ENCODE peak calls at places on chromosomes 1 and 21, in five cellular contexts. One of them, this sample, is unnamed.

GRCh38 chr1:203289281-203289981 is 15.9 kb upstream of the BTG2 start:
- DNase-seq in esophagus muscularis mucosa: no peak
- DNase-seq in tibial artery: peak
- DNase-seq in colonic mucosa: peak
- DNase-seq in HL-60: peak
- DNase-seq in this sample: no peak

GRCh38 chr1:22563671-22564612 is 653 bp downstream of the EPHA8 start:
- DNase-seq in esophagus muscularis mucosa: no peak
- DNase-seq in tibial artery: no peak
- DNase-seq in colonic mucosa: no peak
- DNase-seq in HL-60: no peak
- DNase-seq in this sample: no peak

GRCh38 chr1:42170779-42171621 is 6.5 kb upstream of the GUCA2A start:
- DNase-seq in esophagus muscularis mucosa: peak
- DNase-seq in tibial artery: no peak
- DNase-seq in HL-60: no peak
- DNase-seq in colonic mucosa: no peak
- DNase-seq in this sample: no peak

GRCh38 chr1:155116113-155116764 is 11.4 kb upstream of the EFNA1 start:
- DNase-seq in tibial artery: no peak
- DNase-seq in colonic mucosa: no peak
- DNase-seq in HL-60: no peak
- DNase-seq in esophagus muscularis mucosa: no peak
- DNase-seq in this sample: no peak

GRCh38 chr1:48203287-48203900 is 19.1 kb upstream of the SLC5A9 start:
- DNase-seq in colonic mucosa: no peak
- DNase-seq in HL-60: no peak
- DNase-seq in esophagus muscularis mucosa: no peak
- DNase-seq in tibial artery: no peak
- DNase-seq in this sample: no peak

GRCh38 chr1:160398823-160399222 is 1.5 kb upstream of the VANGL2 start:
- DNase-seq in HL-60: no peak
- DNase-seq in tibial artery: no peak
- DNase-seq in colonic mucosa: peak
- DNase-seq in esophagus muscularis mucosa: no peak
- DNase-seq in this sample: no peak

GRCh38 chr1:246210751-246211150 is 296.3 kb downstream of the SMYD3 start:
- DNase-seq in colonic mucosa: no peak
- DNase-seq in esophagus muscularis mucosa: no peak
- DNase-seq in tibial artery: no peak
- DNase-seq in HL-60: no peak
- DNase-seq in this sample: no peak

GRCh38 chr21:45319461-45320211 is 31.9 kb upstream of the POFUT2 start:
- DNase-seq in colonic mucosa: no peak
- DNase-seq in tibial artery: peak
- DNase-seq in HL-60: no peak
- DNase-seq in esophagus muscularis mucosa: no peak
- DNase-seq in this sample: no peak

GRCh38 chr1:16063226-16063829 is 10.1 kb downstream of the FAM131C start:
- DNase-seq in colonic mucosa: no peak
- DNase-seq in HL-60: no peak
- DNase-seq in esophagus muscularis mucosa: no peak
- DNase-seq in tibial artery: no peak
- DNase-seq in this sample: no peak

GRCh38 chr1:24010650-24011049 is 30.5 kb upstream of the SRSF10 start:
- DNase-seq in tibial artery: no peak
- DNase-seq in colonic mucosa: no peak
- DNase-seq in esophagus muscularis mucosa: no peak
- DNase-seq in HL-60: no peak
- DNase-seq in this sample: no peak

GRCh38 chr1:25026757-25027450 is 96.8 kb upstream of the RUNX3 start:
- DNase-seq in tibial artery: no peak
- DNase-seq in colonic mucosa: no peak
- DNase-seq in esophagus muscularis mucosa: no peak
- DNase-seq in HL-60: no peak
- DNase-seq in this sample: no peak

GRCh38 chr1:46601257-46602007 is 2.6 kb downstream of the MKNK1 start:
- DNase-seq in esophagus muscularis mucosa: no peak
- DNase-seq in colonic mucosa: no peak
- DNase-seq in HL-60: no peak
- DNase-seq in tibial artery: no peak
- DNase-seq in this sample: no peak

GRCh38 chr1:118947790-118948189 is 40.4 kb downstream of the TBX15 start:
- DNase-seq in esophagus muscularis mucosa: no peak
- DNase-seq in HL-60: no peak
- DNase-seq in colonic mucosa: no peak
- DNase-seq in tibial artery: no peak
- DNase-seq in this sample: no peak

GRCh38 chr21:46157396-46157986 is 2.1 kb upstream of the FTCD start:
- DNase-seq in tibial artery: peak
- DNase-seq in esophagus muscularis mucosa: no peak
- DNase-seq in HL-60: no peak
- DNase-seq in colonic mucosa: no peak
- DNase-seq in this sample: no peak

GRCh38 chr21:33246506-33246905 is 16.8 kb downstream of the IFNAR2 start:
- DNase-seq in HL-60: no peak
- DNase-seq in tibial artery: no peak
- DNase-seq in esophagus muscularis mucosa: no peak
- DNase-seq in colonic mucosa: no peak
- DNase-seq in this sample: no peak

GRCh38 chr1:29531596-29531995 is 295.3 kb downstream of the PTPRU start:
- DNase-seq in tibial artery: no peak
- DNase-seq in colonic mucosa: no peak
- DNase-seq in esophagus muscularis mucosa: no peak
- DNase-seq in HL-60: no peak
- DNase-seq in this sample: no peak

GRCh38 chr1:41678141-41678878 is 193.8 kb upstream of the EDN2 start:
- DNase-seq in esophagus muscularis mucosa: no peak
- DNase-seq in HL-60: peak
- DNase-seq in tibial artery: peak
- DNase-seq in colonic mucosa: no peak
- DNase-seq in this sample: peak

GRCh38 chr1:36446780-36447179 is 3.5 kb downstream of the OSCP1 start:
- DNase-seq in tibial artery: no peak
- DNase-seq in colonic mucosa: no peak
- DNase-seq in HL-60: peak
- DNase-seq in esophagus muscularis mucosa: no peak
- DNase-seq in this sample: no peak

GRCh38 chr1:36448530-36449051 is 1.7 kb downstream of the OSCP1 start:
- DNase-seq in tibial artery: no peak
- DNase-seq in colonic mucosa: no peak
- DNase-seq in HL-60: peak
- DNase-seq in esophagus muscularis mucosa: no peak
- DNase-seq in this sample: no peak

GRCh38 chr1:36447450-36447849 is 2.8 kb downstream of the OSCP1 start:
- DNase-seq in tibial artery: no peak
- DNase-seq in HL-60: no peak
- DNase-seq in esophagus muscularis mucosa: no peak
- DNase-seq in colonic mucosa: no peak
- DNase-seq in this sample: no peak

GRCh38 chr1:36443297-36443696 is 7.0 kb downstream of the OSCP1 start:
- DNase-seq in colonic mucosa: no peak
- DNase-seq in esophagus muscularis mucosa: no peak
- DNase-seq in HL-60: no peak
- DNase-seq in tibial artery: no peak
- DNase-seq in this sample: no peak

GRCh38 chr1:36446261-36446660 is 4.0 kb downstream of the OSCP1 start:
- DNase-seq in esophagus muscularis mucosa: no peak
- DNase-seq in colonic mucosa: no peak
- DNase-seq in tibial artery: no peak
- DNase-seq in HL-60: peak
- DNase-seq in this sample: no peak
- H3K27ac ChIP-seq in esophagus muscularis mucosa: no peak
- H3K27ac ChIP-seq in colonic mucosa: no peak
- H3K27ac ChIP-seq in tibial artery: no peak
- H3K27ac ChIP-seq in HL-60: peak
- H3K27ac ChIP-seq in this sample: no peak

GRCh38 chr1:164719676-164720075 is 160.7 kb downstream of the PBX1 start:
- DNase-seq in esophagus muscularis mucosa: no peak
- DNase-seq in HL-60: no peak
- DNase-seq in colonic mucosa: no peak
- DNase-seq in tibial artery: no peak
- DNase-seq in this sample: no peak
- H3K27ac ChIP-seq in esophagus muscularis mucosa: peak
- H3K27ac ChIP-seq in HL-60: no peak
- H3K27ac ChIP-seq in colonic mucosa: no peak
- H3K27ac ChIP-seq in tibial artery: no peak
- H3K27ac ChIP-seq in this sample: peak

DNA sequence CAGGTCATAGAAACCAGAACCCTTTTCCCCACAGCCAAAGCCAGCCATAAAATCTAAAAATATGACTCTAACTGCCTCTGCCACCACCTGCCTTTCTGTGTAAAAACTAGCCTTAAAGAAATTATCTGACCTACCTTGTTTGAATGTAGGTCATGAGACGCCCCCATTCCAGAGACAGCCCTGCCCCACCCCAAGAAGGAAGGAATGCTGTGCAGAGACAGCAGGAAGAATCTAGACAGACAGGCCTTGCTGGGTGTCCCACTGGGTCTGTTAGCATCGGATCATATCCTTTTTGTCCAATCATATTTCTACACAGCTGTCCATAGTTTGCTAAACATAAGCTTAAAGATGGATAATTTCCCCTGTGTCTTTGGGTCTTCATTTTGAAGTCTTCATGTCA is 128.4 kb upstream of the RAB4A start:
- DNase-seq in colonic mucosa: no peak
- DNase-seq in tibial artery: no peak
- DNase-seq in esophagus muscularis mucosa: no peak
- DNase-seq in HL-60: no peak
- DNase-seq in this sample: no peak
- H3K27ac ChIP-seq in colonic mucosa: no peak
- H3K27ac ChIP-seq in tibial artery: no peak
- H3K27ac ChIP-seq in esophagus muscularis mucosa: no peak
- H3K27ac ChIP-seq in HL-60: no peak
- H3K27ac ChIP-seq in this sample: no peak

DNA sequence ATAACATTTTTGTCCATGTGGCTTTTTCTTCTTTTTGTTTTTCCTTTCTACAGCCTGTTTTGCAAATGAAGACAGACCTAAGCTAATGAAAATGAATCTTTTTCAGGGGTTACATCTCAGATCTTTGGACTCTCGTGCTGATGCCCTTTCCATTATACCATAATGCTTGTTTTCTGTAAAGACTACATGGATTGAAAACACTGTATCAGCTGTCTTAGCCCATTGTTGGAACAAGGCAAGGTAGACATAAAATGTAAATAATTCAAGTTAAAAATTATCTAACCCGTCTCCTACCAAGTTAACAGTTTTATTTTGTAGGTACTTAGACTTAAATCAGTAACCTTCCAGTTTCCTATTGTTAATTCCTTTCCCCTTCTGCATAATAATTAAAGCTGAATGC is 44.9 kb downstream of the RPRD2 start:
- DNase-seq in HL-60: no peak
- DNase-seq in esophagus muscularis mucosa: no peak
- DNase-seq in tibial artery: no peak
- DNase-seq in colonic mucosa: no peak
- DNase-seq in this sample: no peak
- H3K27ac ChIP-seq in HL-60: peak
- H3K27ac ChIP-seq in esophagus muscularis mucosa: no peak
- H3K27ac ChIP-seq in tibial artery: no peak
- H3K27ac ChIP-seq in colonic mucosa: no peak
- H3K27ac ChIP-seq in this sample: no peak

DNA sequence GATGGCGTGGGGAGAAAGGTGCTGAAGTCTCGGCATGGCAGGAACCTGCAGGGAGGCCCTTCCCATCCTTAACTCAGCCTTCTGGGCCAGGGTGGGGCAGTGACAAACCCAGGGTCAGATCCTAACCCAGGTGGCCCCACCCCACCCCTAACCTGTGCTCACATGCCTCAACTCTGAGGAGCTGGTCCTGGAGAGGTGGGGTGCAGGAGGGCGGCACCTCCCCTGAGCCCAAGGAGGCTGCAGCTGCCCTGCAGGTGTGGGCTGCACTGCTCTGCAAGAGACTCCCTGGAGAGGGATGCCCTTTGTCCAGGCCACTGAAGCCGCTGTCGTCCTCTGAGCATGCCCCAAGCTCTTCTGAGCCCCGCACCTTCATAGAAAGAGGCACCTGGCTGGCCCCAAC is 15.2 kb upstream of the ADAMTSL4 start:
- DNase-seq in HL-60: no peak
- DNase-seq in colonic mucosa: no peak
- DNase-seq in esophagus muscularis mucosa: no peak
- DNase-seq in tibial artery: no peak
- DNase-seq in this sample: no peak
- H3K27ac ChIP-seq in HL-60: no peak
- H3K27ac ChIP-seq in colonic mucosa: no peak
- H3K27ac ChIP-seq in esophagus muscularis mucosa: peak
- H3K27ac ChIP-seq in tibial artery: no peak
- H3K27ac ChIP-seq in this sample: peak

GRCh38 chr1:90761781-90762589 is 44.9 kb upstream of the BARHL2 start:
- DNase-seq in tibial artery: no peak
- DNase-seq in colonic mucosa: no peak
- DNase-seq in HL-60: no peak
- DNase-seq in esophagus muscularis mucosa: no peak
- DNase-seq in this sample: no peak
- H3K27ac ChIP-seq in tibial artery: no peak
- H3K27ac ChIP-seq in colonic mucosa: no peak
- H3K27ac ChIP-seq in HL-60: no peak
- H3K27ac ChIP-seq in esophagus muscularis mucosa: no peak
- H3K27ac ChIP-seq in this sample: no peak

GRCh38 chr1:193545171-193545570 is 358.8 kb upstream of the B3GALT2 start:
- DNase-seq in HL-60: no peak
- DNase-seq in colonic mucosa: no peak
- DNase-seq in esophagus muscularis mucosa: no peak
- DNase-seq in tibial artery: no peak
- DNase-seq in this sample: no peak

GRCh38 chr1:193552274-193552673 is 365.9 kb upstream of the B3GALT2 start:
- DNase-seq in tibial artery: no peak
- DNase-seq in esophagus muscularis mucosa: no peak
- DNase-seq in colonic mucosa: no peak
- DNase-seq in HL-60: no peak
- DNase-seq in this sample: no peak

GRCh38 chr1:193543259-193543658 is 356.8 kb upstream of the B3GALT2 start:
- DNase-seq in tibial artery: no peak
- DNase-seq in colonic mucosa: no peak
- DNase-seq in HL-60: no peak
- DNase-seq in esophagus muscularis mucosa: no peak
- DNase-seq in this sample: no peak

GRCh38 chr1:193553562-193553961 is 367.1 kb upstream of the B3GALT2 start:
- DNase-seq in esophagus muscularis mucosa: no peak
- DNase-seq in HL-60: no peak
- DNase-seq in tibial artery: no peak
- DNase-seq in colonic mucosa: no peak
- DNase-seq in this sample: no peak

DNA sequence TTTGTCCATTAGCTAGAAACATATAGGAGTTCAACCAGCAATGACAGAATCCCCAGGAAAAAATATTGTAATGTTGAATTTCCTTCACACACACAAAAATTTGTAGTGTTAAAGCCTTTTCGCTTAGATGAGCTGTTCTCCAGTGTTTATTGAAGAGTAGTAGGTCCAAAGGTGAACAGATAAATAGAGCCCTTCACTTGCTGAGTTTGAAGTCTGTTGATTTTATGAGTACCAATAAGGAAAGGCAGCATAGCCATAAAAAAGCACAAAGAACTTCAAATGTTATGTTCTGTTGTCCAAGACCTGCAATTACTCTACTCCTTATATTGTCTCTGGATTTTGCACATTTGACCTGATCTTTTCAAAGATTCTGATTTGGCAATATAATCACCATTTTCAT is 362.7 kb upstream of the B3GALT2 start:
- DNase-seq in esophagus muscularis mucosa: no peak
- DNase-seq in tibial artery: no peak
- DNase-seq in colonic mucosa: no peak
- DNase-seq in HL-60: no peak
- DNase-seq in this sample: no peak
- H3K27ac ChIP-seq in esophagus muscularis mucosa: no peak
- H3K27ac ChIP-seq in tibial artery: no peak
- H3K27ac ChIP-seq in colonic mucosa: peak
- H3K27ac ChIP-seq in HL-60: no peak
- H3K27ac ChIP-seq in this sample: no peak